ENCODE peak calls at places on chromosomes 5 and 9, in eight cellular contexts. C, D, N, F, U, M, H and V are unnamed samples.

GRCh38 chr9:126482361-126483044 is 131.2 kb upstream of the LMX1B start:
- DNase-seq in C (peak; percentile 41), D (peak; percentile 91), N (no peak), F (no peak), U (peak; percentile 87), M (no peak), H (peak; percentile 58), V (peak; percentile 81)

GRCh38 chr5:11785771-11786342 is 118.4 kb downstream of the CTNND2 start:
- DNase-seq in C (no peak), D (no peak), N (no peak), F (no peak), U (peak; percentile 52), M (no peak), H (no peak), V (no peak)

GRCh38 chr9:37056086-37056485 is 22.0 kb upstream of the PAX5 start:
- DNase-seq in C (no peak), D (no peak), N (no peak), F (no peak), U (no peak), M (no peak), H (no peak), V (no peak)

GRCh38 chr5:77430726-77431125 is 61.4 kb downstream of the WDR41 start:
- DNase-seq in C (peak; percentile 41), D (no peak), N (no peak), F (no peak), U (no peak), M (no peak), H (peak; percentile 71), V (no peak)

GRCh38 chr9:75992480-75993206 is 102.2 kb downstream of the PCSK5 start:
- DNase-seq in C (no peak), D (no peak), N (no peak), F (no peak), U (no peak), M (no peak), H (peak; percentile 13), V (no peak)

GRCh38 chr9:88198346-88198807 is 60.1 kb upstream of the SPATA31C2 start:
- DNase-seq in C (peak; percentile 72), D (no peak), N (no peak), F (no peak), U (no peak), M (no peak), H (no peak), V (peak; percentile 41)

GRCh38 chr5:39213437-39214207 is 5.7 kb downstream of the FYB1 start:
- DNase-seq in C (no peak), D (no peak), N (no peak), F (no peak), U (no peak), M (no peak), H (no peak), V (no peak)

GRCh38 chr5:58294598-58295298 is 165.1 kb downstream of the PLK2 start:
- DNase-seq in C (peak; percentile 61), D (no peak), N (no peak), F (no peak), U (no peak), M (no peak), H (peak; percentile 41), V (no peak)

GRCh38 chr5:36878421-36879088 is 2.0 kb downstream of the NIPBL start:
- DNase-seq in C (peak; percentile 57), D (peak; percentile 92), N (no peak), F (no peak), U (no peak), M (no peak), H (peak; percentile 46), V (peak; percentile 51)

GRCh38 chr5:12016149-12016740 is 112.0 kb upstream of the CTNND2 start:
- DNase-seq in C (no peak), D (peak; percentile 36), N (no peak), F (no peak), U (no peak), M (no peak), H (no peak), V (no peak)

GRCh38 chr9:112245126-112245525 is 70.0 kb upstream of the SUSD1 start:
- DNase-seq in C (no peak), D (no peak), N (no peak), F (no peak), U (no peak), M (no peak), H (no peak), V (no peak)

GRCh38 chr9:107782381-107782780 is 292.8 kb upstream of the KLF4 start:
- DNase-seq in C (peak; percentile 74), D (no peak), N (no peak), F (no peak), U (no peak), M (no peak), H (peak; percentile 89), V (peak; percentile 68)